ENCODE peak calls at places on chromosomes 7 and 10, in four cellular contexts. One of them, this sample, is unnamed.
A peak's percentile ranks its signal among the peaks of the same experiment; 100 is the strongest.

GRCh38 chr7:128434413-128435310 is 21.0 kb upstream of the HILPDA start:
- DNase-seq in endodermal cell: no peak
- DNase-seq in neural progenitor cell: no peak
- DNase-seq in mammary epithelial cell: no peak
- DNase-seq in this sample: no peak

GRCh38 chr7:150417863-150418262 is 32.6 kb upstream of the GIMAP8 start:
- DNase-seq in endodermal cell: no peak
- DNase-seq in neural progenitor cell: no peak
- DNase-seq in mammary epithelial cell: no peak
- DNase-seq in this sample: no peak

GRCh38 chr10:79331709-79332108 is 15.6 kb upstream of the PPIF start:
- DNase-seq in endodermal cell: no peak
- DNase-seq in neural progenitor cell: no peak
- DNase-seq in mammary epithelial cell: peak; percentile 93
- DNase-seq in this sample: no peak

GRCh38 chr7:81990395-81990794 is 220.5 kb upstream of the HGF start:
- DNase-seq in endodermal cell: no peak
- DNase-seq in neural progenitor cell: no peak
- DNase-seq in mammary epithelial cell: peak; percentile 39
- DNase-seq in this sample: no peak

GRCh38 chr7:108097703-108098102 is 32.5 kb downstream of the LAMB4 start:
- DNase-seq in endodermal cell: no peak
- DNase-seq in neural progenitor cell: peak; percentile 7
- DNase-seq in mammary epithelial cell: no peak
- DNase-seq in this sample: no peak

GRCh38 chr7:154927624-154928125 is 75.2 kb downstream of the PAXIP1 start:
- DNase-seq in endodermal cell: peak; percentile 86
- DNase-seq in neural progenitor cell: peak; percentile 86
- DNase-seq in mammary epithelial cell: peak; percentile 72
- DNase-seq in this sample: peak; percentile 81

GRCh38 chr7:46747222-46747621 is 826.1 kb upstream of the IGFBP3 start:
- DNase-seq in endodermal cell: no peak
- DNase-seq in neural progenitor cell: no peak
- DNase-seq in mammary epithelial cell: no peak
- DNase-seq in this sample: no peak

GRCh38 chr10:62462456-62462855 is 88.3 kb downstream of the ZNF365 start:
- DNase-seq in endodermal cell: no peak
- DNase-seq in neural progenitor cell: no peak
- DNase-seq in mammary epithelial cell: no peak
- DNase-seq in this sample: no peak

GRCh38 chr10:35364808-35365207 is 28.5 kb downstream of the CCNY start:
- DNase-seq in endodermal cell: no peak
- DNase-seq in neural progenitor cell: no peak
- DNase-seq in mammary epithelial cell: no peak
- DNase-seq in this sample: no peak

GRCh38 chr10:73991846-73992245 is 6.1 kb upstream of the VCL start:
- DNase-seq in endodermal cell: no peak
- DNase-seq in neural progenitor cell: no peak
- DNase-seq in mammary epithelial cell: no peak
- DNase-seq in this sample: peak; percentile 35

GRCh38 chr7:151875862-151876111 is 1.1 kb downstream of the PRKAG2 start:
- DNase-seq in endodermal cell: no peak
- DNase-seq in neural progenitor cell: peak; percentile 79
- DNase-seq in mammary epithelial cell: no peak
- DNase-seq in this sample: no peak

GRCh38 chr10:16545126-16545736 is 23.6 kb upstream of the C1QL3 start:
- DNase-seq in endodermal cell: peak; percentile 57
- DNase-seq in neural progenitor cell: peak; percentile 61
- DNase-seq in mammary epithelial cell: peak; percentile 25
- DNase-seq in this sample: no peak

GRCh38 chr10:120477723-120478270 is 20.8 kb downstream of the PLPP4 start:
- DNase-seq in endodermal cell: no peak
- DNase-seq in neural progenitor cell: no peak
- DNase-seq in mammary epithelial cell: no peak
- DNase-seq in this sample: no peak

GRCh38 chr10:102988404-102989314 is 70.6 kb downstream of the CNNM2 start:
- DNase-seq in endodermal cell: no peak
- DNase-seq in neural progenitor cell: no peak
- DNase-seq in mammary epithelial cell: no peak
- DNase-seq in this sample: no peak

GRCh38 chr10:24307696-24308476 is 98.9 kb downstream of the KIAA1217 start:
- DNase-seq in endodermal cell: no peak
- DNase-seq in neural progenitor cell: no peak
- DNase-seq in mammary epithelial cell: no peak
- DNase-seq in this sample: no peak

DNA sequence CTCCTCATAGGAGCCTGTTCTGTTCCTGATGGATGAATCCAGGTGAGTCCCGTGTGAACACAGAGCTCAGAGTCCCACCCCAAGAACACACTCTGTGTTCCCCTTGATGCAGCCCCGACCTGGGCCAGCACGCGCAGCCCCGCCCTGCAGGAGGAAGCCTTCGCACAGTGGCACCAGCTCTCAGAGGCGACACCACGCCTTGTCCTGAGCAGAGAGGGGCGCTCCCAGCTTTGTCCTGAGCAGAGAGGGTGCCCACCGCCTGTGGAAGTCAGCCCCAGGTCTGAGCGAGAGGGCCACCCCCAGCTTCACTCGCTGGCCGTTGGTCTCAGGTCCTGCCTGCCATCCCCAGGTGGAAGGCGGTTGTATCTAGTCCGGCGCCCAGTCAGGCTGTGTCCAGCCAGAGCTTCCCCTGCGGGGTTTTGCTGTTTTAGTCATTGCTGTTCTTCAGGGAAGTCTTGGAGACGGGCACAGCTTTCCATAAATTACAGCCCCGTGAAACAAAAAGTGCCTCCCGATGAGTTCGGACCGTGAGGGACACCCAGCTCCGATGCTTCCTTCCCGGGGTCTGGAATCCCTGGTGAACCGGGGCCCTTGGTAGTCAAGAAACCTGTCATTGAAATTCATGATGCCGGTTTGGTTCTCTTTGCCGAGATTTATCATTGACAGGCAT is 43.6 kb downstream of the NKX6-2 start:
- DNase-seq in endodermal cell: no peak
- DNase-seq in neural progenitor cell: peak; percentile 58
- DNase-seq in mammary epithelial cell: no peak
- DNase-seq in this sample: no peak
- H3K4me1 ChIP-seq in endodermal cell: peaks cover 10% of the 10 kb centered on the region
- H3K4me1 ChIP-seq in neural progenitor cell: peaks cover 25% of the 10 kb centered on the region
- H3K4me1 ChIP-seq in mammary epithelial cell: no peaks in the 10 kb centered on the region
- H3K4me1 ChIP-seq in this sample: no peaks in the 10 kb centered on the region

DNA sequence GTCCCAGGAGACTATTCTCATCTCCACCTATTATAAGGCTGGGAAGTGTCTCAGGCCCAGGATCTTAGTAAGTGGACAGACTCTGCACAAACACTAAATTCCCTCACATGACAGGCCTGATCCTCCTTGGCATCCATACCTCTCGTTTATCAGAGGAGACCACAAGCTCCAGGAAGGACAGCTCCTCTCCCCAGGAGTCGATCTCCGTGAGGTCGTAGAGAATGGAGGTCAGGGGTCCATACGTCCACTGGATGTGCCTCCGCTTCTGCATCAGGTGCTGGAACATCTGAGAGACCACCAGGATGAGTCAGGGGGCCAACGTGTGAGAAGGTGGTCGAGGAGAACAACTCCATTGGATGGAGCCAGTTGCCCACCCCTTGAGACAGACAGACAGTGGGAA is 5.6 kb downstream of the TRPV5 start:
- DNase-seq in endodermal cell: no peak
- DNase-seq in neural progenitor cell: no peak
- DNase-seq in mammary epithelial cell: no peak
- DNase-seq in this sample: no peak
- TF ChIP-seq CTCF in endodermal cell: no peak
- TF ChIP-seq CTCF in neural progenitor cell: no peak
- TF ChIP-seq CTCF in mammary epithelial cell: no peak
- TF ChIP-seq CTCF in this sample: no peak

DNA sequence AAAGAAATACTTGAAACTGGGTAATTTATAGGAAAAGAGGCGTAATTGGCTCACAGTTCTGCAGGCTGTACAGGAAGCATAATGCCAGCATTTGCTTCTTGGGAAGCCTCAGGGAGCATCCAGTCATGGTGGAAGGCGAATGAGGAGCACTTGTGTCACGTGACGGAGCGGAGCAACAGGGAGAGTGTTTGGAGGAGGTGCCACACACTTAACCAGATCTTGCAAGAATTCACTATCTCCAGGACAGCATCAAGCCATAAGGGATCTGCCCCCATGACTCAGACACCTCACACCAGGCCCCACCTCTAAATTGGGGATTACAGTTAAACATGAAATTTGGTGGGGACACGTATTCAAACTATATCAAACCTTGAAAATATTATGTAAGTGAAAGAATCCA is 89.2 kb downstream of the WIPF3 start:
- DNase-seq in endodermal cell: no peak
- DNase-seq in neural progenitor cell: no peak
- DNase-seq in mammary epithelial cell: no peak
- DNase-seq in this sample: no peak
- H3K4me1 ChIP-seq in endodermal cell: no peaks in the 10 kb centered on the region
- H3K4me1 ChIP-seq in neural progenitor cell: no peaks in the 10 kb centered on the region
- H3K4me1 ChIP-seq in mammary epithelial cell: no peaks in the 10 kb centered on the region
- H3K4me1 ChIP-seq in this sample: no peaks in the 10 kb centered on the region

GRCh38 chr10:71237843-71238623 is 25.7 kb downstream of the UNC5B start:
- DNase-seq in endodermal cell: no peak
- DNase-seq in neural progenitor cell: no peak
- DNase-seq in mammary epithelial cell: no peak
- DNase-seq in this sample: no peak
- TF ChIP-seq CTCF in endodermal cell: no peak
- TF ChIP-seq CTCF in neural progenitor cell: no peak
- TF ChIP-seq CTCF in mammary epithelial cell: no peak
- TF ChIP-seq CTCF in this sample: no peak

DNA sequence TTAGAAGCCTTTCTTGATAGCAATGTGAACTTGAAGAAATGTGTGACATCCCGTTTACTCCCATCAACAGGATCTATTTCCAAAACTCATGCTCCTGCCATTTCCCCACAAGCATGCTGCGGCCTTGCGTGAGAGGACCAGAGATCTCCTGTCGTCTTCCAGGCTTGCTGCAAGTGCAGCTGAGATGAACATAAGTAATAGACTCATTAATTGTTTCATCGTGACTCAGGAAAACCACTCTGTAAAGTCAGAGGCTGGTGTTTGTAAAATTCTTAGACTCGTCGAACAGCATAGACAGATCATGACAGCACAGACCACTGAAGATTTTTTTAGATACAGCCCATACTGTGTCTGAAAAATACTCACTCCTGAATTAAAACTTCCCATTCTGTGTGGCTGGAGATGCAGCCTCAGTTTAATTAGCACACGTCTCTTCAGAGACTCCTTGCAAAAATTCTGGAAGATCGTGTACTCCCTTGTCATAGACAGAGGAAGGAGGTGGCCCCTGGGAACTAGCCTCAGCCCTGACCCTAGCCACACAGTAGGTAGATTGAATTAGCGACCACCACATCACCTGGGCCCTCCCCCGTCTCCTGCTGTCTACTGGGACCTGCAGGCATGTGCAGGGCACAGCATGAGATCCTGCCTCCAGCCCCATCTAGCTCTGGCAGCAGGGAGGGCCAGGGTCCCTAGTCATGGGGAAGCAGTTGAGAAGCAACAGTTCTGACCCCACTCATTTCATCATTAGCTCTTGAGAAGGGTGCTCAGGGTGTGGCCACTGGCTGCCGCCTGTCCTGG is 226.0 kb downstream of the CELF2 start:
- DNase-seq in endodermal cell: no peak
- DNase-seq in neural progenitor cell: no peak
- DNase-seq in mammary epithelial cell: no peak
- DNase-seq in this sample: no peak
- H3K4me1 ChIP-seq in endodermal cell: no peaks in the 10 kb centered on the region
- H3K4me1 ChIP-seq in neural progenitor cell: peaks cover 1% of the 10 kb centered on the region
- H3K4me1 ChIP-seq in mammary epithelial cell: no peaks in the 10 kb centered on the region
- H3K4me1 ChIP-seq in this sample: peaks cover 2% of the 10 kb centered on the region

GRCh38 chr7:87926581-87927461 is 7.2 kb upstream of the ADAM22 start:
- DNase-seq in endodermal cell: peak; percentile 92
- DNase-seq in neural progenitor cell: peak; percentile 43
- DNase-seq in mammary epithelial cell: peak; percentile 21
- DNase-seq in this sample: no peak
- TF ChIP-seq CTCF in endodermal cell: peak; percentile 79
- TF ChIP-seq CTCF in neural progenitor cell: peak; percentile 56
- TF ChIP-seq CTCF in mammary epithelial cell: no peak
- TF ChIP-seq CTCF in this sample: no peak

DNA sequence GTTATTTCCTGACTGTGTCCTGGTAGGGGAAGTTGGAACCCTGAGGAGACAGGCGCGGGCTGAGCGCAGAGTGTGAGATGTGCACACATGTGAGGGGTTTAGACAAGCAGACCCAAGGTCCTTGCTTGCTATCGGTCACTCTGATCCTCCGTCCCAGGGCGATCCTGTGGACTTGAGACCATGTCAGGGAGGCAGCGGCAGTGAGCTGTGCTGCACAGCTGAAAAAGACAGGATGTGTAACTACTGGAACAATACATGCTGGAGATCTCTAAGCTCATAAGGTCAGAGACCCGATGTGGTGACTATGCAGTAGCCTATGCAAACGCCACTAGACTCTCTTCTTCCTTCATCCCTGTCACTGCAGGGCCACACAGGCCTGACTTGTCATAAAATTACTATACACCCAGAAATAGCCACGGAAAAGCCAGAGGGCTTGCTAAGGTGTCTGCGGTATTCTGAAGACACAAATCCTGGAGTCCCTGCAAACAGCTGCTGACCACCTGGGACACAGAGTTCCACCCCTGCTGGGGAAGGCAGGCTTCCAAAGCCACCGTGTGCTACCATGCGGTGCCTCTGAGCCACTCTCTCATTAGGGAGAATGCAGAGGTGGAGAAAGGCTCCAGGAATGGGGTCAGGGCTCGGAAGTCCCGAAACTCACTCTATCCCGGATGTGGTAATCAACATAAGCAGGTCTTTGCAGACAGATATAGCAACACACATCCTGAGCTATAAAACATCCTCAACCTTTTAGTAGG is 91.1 kb upstream of the DDC start:
- DNase-seq in endodermal cell: peak; percentile 27
- DNase-seq in neural progenitor cell: no peak
- DNase-seq in mammary epithelial cell: no peak
- DNase-seq in this sample: no peak
- H3K4me1 ChIP-seq in endodermal cell: no peaks in the 10 kb centered on the region
- H3K4me1 ChIP-seq in neural progenitor cell: no peaks in the 10 kb centered on the region
- H3K4me1 ChIP-seq in mammary epithelial cell: peaks cover 17% of the 10 kb centered on the region
- H3K4me1 ChIP-seq in this sample: peaks cover 4% of the 10 kb centered on the region

This sample was measured in tibial artery.